ENCODE peak calls at places on chromosome 13, in eight cellular contexts. Y, T, K, S, P, H, E and M are unnamed samples.

GRCh38 chr13:100721885-100722512 is 47.4 kb upstream of the TMTC4 start:
- DNase-seq in Y (peak; percentile 25), T (peak; percentile 44), K (no peak), S (no peak), P (peak; percentile 35), H (peak; percentile 40), E (peak; percentile 60), M (peak; percentile 49)

GRCh38 chr13:46134961-46135522 is 30.2 kb upstream of the CPB2 start:
- DNase-seq in Y (no peak), T (no peak), K (no peak), S (no peak), P (peak; percentile 52), H (peak; percentile 82), E (no peak), M (peak; percentile 98)

GRCh38 chr13:106348032-106348431 is 187.4 kb downstream of the EFNB2 start:
- DNase-seq in Y (no peak), T (peak; percentile 37), K (no peak), S (no peak), P (peak; percentile 68), H (peak; percentile 85), E (no peak), M (peak; percentile 8)

GRCh38 chr13:56773148-56773547 is 367.6 kb upstream of the PRR20A start:
- DNase-seq in Y (no peak), T (no peak), K (no peak), S (no peak), P (no peak), H (no peak), E (no peak), M (no peak)

GRCh38 chr13:110503037-110503901 is 58.3 kb downstream of the RAB20 start:
- DNase-seq in Y (no peak), T (peak; percentile 36), K (no peak), S (no peak), P (peak; percentile 64), H (no peak), E (no peak), M (no peak)

GRCh38 chr13:108226184-108226583 is 8.0 kb downstream of the ABHD13 start:
- DNase-seq in Y (no peak), T (no peak), K (no peak), S (no peak), P (no peak), H (no peak), E (peak; percentile 50), M (peak; percentile 10)

GRCh38 chr13:73335226-73335625 is 276.4 kb downstream of the KLF5 start:
- DNase-seq in Y (no peak), T (peak; percentile 62), K (no peak), S (no peak), P (peak; percentile 71), H (peak; percentile 98), E (no peak), M (peak; percentile 4)

GRCh38 chr13:41603917-41604316 is 146.6 kb downstream of the RGCC start:
- DNase-seq in Y (no peak), T (peak; percentile 49), K (no peak), S (no peak), P (peak; percentile 77), H (peak; percentile 93), E (no peak), M (peak; percentile 70)

GRCh38 chr13:112792511-112792910 is 102.7 kb downstream of the ATP11A start:
- DNase-seq in Y (no peak), T (no peak), K (no peak), S (no peak), P (no peak), H (no peak), E (no peak), M (peak; percentile 41)

GRCh38 chr13:48741377-48741776 is 87.6 kb downstream of the CYSLTR2 start:
- DNase-seq in Y (no peak), T (no peak), K (no peak), S (no peak), P (peak; percentile 46), H (no peak), E (no peak), M (no peak)

GRCh38 chr13:85970727-85971126 is 171.5 kb upstream of the SLITRK6 start:
- DNase-seq in Y (no peak), T (no peak), K (no peak), S (no peak), P (no peak), H (peak; percentile 41), E (no peak), M (peak; percentile 8)

GRCh38 chr13:24747248-24748151 is 16.5 kb upstream of the RNF17 start:
- DNase-seq in Y (no peak), T (no peak), K (no peak), S (no peak), P (no peak), H (no peak), E (no peak), M (peak; percentile 85)

GRCh38 chr13:76944457-76944856 is 3.9 kb upstream of the ACOD1 start:
- DNase-seq in Y (no peak), T (peak; percentile 58), K (no peak), S (no peak), P (peak; percentile 54), H (peak; percentile 46), E (no peak), M (no peak)

GRCh38 chr13:50594276-50594970 is 249.1 kb downstream of the DLEU7 start:
- DNase-seq in Y (no peak), T (no peak), K (no peak), S (no peak), P (no peak), H (no peak), E (no peak), M (no peak)

GRCh38 chr13:113398963-113399754 is 35.2 kb upstream of the GRTP1 start:
- DNase-seq in Y (no peak), T (peak; percentile 55), K (no peak), S (no peak), P (no peak), H (peak; percentile 13), E (no peak), M (no peak)